ENCODE peak calls at places on chromosomes 2 and 18, in seven cellular contexts. One of them, this sample, is unnamed. For H3K4me1, the result is how much of the 10 kb centered on the place peaks cover.

GRCh38 chr2:173076557-173077345 is 1.1 kb downstream of the MAP3K20 start:
- DNase-seq in aorta: peak
- DNase-seq in mammary epithelial cell: peak
- DNase-seq in mesendoderm: peak
- DNase-seq in transverse colon: peak
- DNase-seq in SJSA1: peak
- DNase-seq in PC-3: peak
- DNase-seq in this sample: peak

GRCh38 chr2:223166215-223166493 is 114.2 kb downstream of the KCNE4 start:
- DNase-seq in SJSA1: no peak
- DNase-seq in PC-3: no peak
- DNase-seq in mammary epithelial cell: no peak
- DNase-seq in transverse colon: no peak
- DNase-seq in mesendoderm: no peak
- DNase-seq in aorta: no peak
- DNase-seq in this sample: no peak

GRCh38 chr2:45763797-45764196 is 112.3 kb downstream of the PRKCE start:
- DNase-seq in mesendoderm: no peak
- DNase-seq in aorta: no peak
- DNase-seq in SJSA1: no peak
- DNase-seq in PC-3: no peak
- DNase-seq in transverse colon: no peak
- DNase-seq in mammary epithelial cell: no peak
- DNase-seq in this sample: no peak

GRCh38 chr2:26615336-26616031 is 25.7 kb downstream of the CIB4 start:
- DNase-seq in aorta: no peak
- DNase-seq in mammary epithelial cell: no peak
- DNase-seq in mesendoderm: peak
- DNase-seq in transverse colon: no peak
- DNase-seq in SJSA1: peak
- DNase-seq in PC-3: peak
- DNase-seq in this sample: no peak

GRCh38 chr2:238970553-238971081 is 122.7 kb downstream of the TWIST2 start:
- DNase-seq in aorta: peak
- DNase-seq in mammary epithelial cell: peak
- DNase-seq in PC-3: peak
- DNase-seq in SJSA1: no peak
- DNase-seq in mesendoderm: peak
- DNase-seq in transverse colon: peak
- DNase-seq in this sample: no peak

GRCh38 chr2:136021406-136021805 is 36.0 kb upstream of the DARS1 start:
- DNase-seq in mammary epithelial cell: no peak
- DNase-seq in transverse colon: no peak
- DNase-seq in aorta: no peak
- DNase-seq in SJSA1: no peak
- DNase-seq in PC-3: no peak
- DNase-seq in mesendoderm: no peak
- DNase-seq in this sample: no peak

GRCh38 chr2:24821433-24821891 is 28.2 kb downstream of the CENPO start:
- DNase-seq in transverse colon: no peak
- DNase-seq in SJSA1: no peak
- DNase-seq in PC-3: no peak
- DNase-seq in mammary epithelial cell: no peak
- DNase-seq in mesendoderm: no peak
- DNase-seq in aorta: no peak
- DNase-seq in this sample: no peak

GRCh38 chr18:68448736-68449135 is 266.2 kb downstream of the TMX3 start:
- DNase-seq in SJSA1: no peak
- DNase-seq in aorta: no peak
- DNase-seq in mammary epithelial cell: peak
- DNase-seq in transverse colon: no peak
- DNase-seq in mesendoderm: no peak
- DNase-seq in PC-3: peak
- DNase-seq in this sample: no peak

GRCh38 chr2:42238644-42239288 is 69.6 kb downstream of the EML4 start:
- DNase-seq in PC-3: peak
- DNase-seq in aorta: no peak
- DNase-seq in mesendoderm: peak
- DNase-seq in transverse colon: peak
- DNase-seq in SJSA1: no peak
- DNase-seq in mammary epithelial cell: peak
- DNase-seq in this sample: no peak

GRCh38 chr2:156800781-156801366 is 364.7 kb downstream of the GPD2 start:
- DNase-seq in mammary epithelial cell: no peak
- DNase-seq in mesendoderm: peak
- DNase-seq in transverse colon: no peak
- DNase-seq in aorta: no peak
- DNase-seq in SJSA1: no peak
- DNase-seq in PC-3: peak
- DNase-seq in this sample: no peak

GRCh38 chr2:44549856-44550255 is 188.1 kb downstream of the CAMKMT start:
- DNase-seq in SJSA1: no peak
- DNase-seq in mammary epithelial cell: peak
- DNase-seq in mesendoderm: no peak
- DNase-seq in PC-3: peak
- DNase-seq in aorta: no peak
- DNase-seq in transverse colon: no peak
- DNase-seq in this sample: no peak

GRCh38 chr2:200297100-200297499 is 9.4 kb upstream of the SPATS2L start:
- DNase-seq in transverse colon: no peak
- DNase-seq in mammary epithelial cell: no peak
- DNase-seq in mesendoderm: no peak
- DNase-seq in SJSA1: no peak
- DNase-seq in aorta: no peak
- DNase-seq in PC-3: no peak
- DNase-seq in this sample: no peak

GRCh38 chr2:238299803-238300202 is 11.4 kb upstream of the PER2 start:
- DNase-seq in mammary epithelial cell: no peak
- DNase-seq in transverse colon: peak
- DNase-seq in PC-3: no peak
- DNase-seq in mesendoderm: no peak
- DNase-seq in aorta: peak
- DNase-seq in SJSA1: no peak
- DNase-seq in this sample: no peak

GRCh38 chr2:33477473-33478468 is 1.3 kb downstream of the RASGRP3 start:
- DNase-seq in mesendoderm: peak
- DNase-seq in SJSA1: no peak
- DNase-seq in aorta: peak
- DNase-seq in PC-3: no peak
- DNase-seq in transverse colon: peak
- DNase-seq in mammary epithelial cell: no peak
- DNase-seq in this sample: peak

GRCh38 chr2:39121523-39122063 is 742 bp upstream of the SOS1 start:
- DNase-seq in aorta: no peak
- DNase-seq in PC-3: no peak
- DNase-seq in mammary epithelial cell: no peak
- DNase-seq in transverse colon: no peak
- DNase-seq in mesendoderm: peak
- DNase-seq in SJSA1: no peak
- DNase-seq in this sample: no peak

GRCh38 chr2:237726401-237726830 is 72.2 kb upstream of the RBM44 start:
- DNase-seq in aorta: no peak
- DNase-seq in PC-3: no peak
- DNase-seq in SJSA1: no peak
- DNase-seq in mammary epithelial cell: no peak
- DNase-seq in mesendoderm: no peak
- DNase-seq in transverse colon: no peak
- DNase-seq in this sample: no peak

GRCh38 chr2:2662037-2662846 is 331.2 kb upstream of the MYT1L start:
- DNase-seq in PC-3: no peak
- DNase-seq in mesendoderm: no peak
- DNase-seq in SJSA1: no peak
- DNase-seq in transverse colon: peak
- DNase-seq in aorta: peak
- DNase-seq in mammary epithelial cell: no peak
- DNase-seq in this sample: peak

GRCh38 chr2:197777823-197778407 is 7.2 kb downstream of the BOLL start:
- DNase-seq in PC-3: peak
- DNase-seq in transverse colon: no peak
- DNase-seq in aorta: no peak
- DNase-seq in mammary epithelial cell: peak
- DNase-seq in mesendoderm: peak
- DNase-seq in SJSA1: no peak
- DNase-seq in this sample: no peak

GRCh38 chr2:240615830-240616547 is 9.3 kb upstream of the GPR35 start:
- DNase-seq in aorta: peak
- DNase-seq in mammary epithelial cell: no peak
- DNase-seq in SJSA1: no peak
- DNase-seq in mesendoderm: no peak
- DNase-seq in PC-3: no peak
- DNase-seq in transverse colon: peak
- DNase-seq in this sample: peak

GRCh38 chr2:44628297-44628696 is 266.6 kb downstream of the CAMKMT start:
- DNase-seq in mesendoderm: no peak
- DNase-seq in PC-3: no peak
- DNase-seq in transverse colon: no peak
- DNase-seq in aorta: no peak
- DNase-seq in mammary epithelial cell: no peak
- DNase-seq in SJSA1: no peak
- DNase-seq in this sample: no peak

GRCh38 chr18:75836516-75836915 is 409.0 kb upstream of the SMIM21 start:
- DNase-seq in mammary epithelial cell: no peak
- DNase-seq in PC-3: no peak
- DNase-seq in transverse colon: no peak
- DNase-seq in mesendoderm: no peak
- DNase-seq in SJSA1: no peak
- DNase-seq in aorta: no peak
- DNase-seq in this sample: no peak

GRCh38 chr2:239227661-239228371 is 173.0 kb downstream of the HDAC4 start:
- DNase-seq in PC-3: no peak
- DNase-seq in mesendoderm: no peak
- DNase-seq in mammary epithelial cell: no peak
- DNase-seq in transverse colon: no peak
- DNase-seq in aorta: no peak
- DNase-seq in SJSA1: peak
- DNase-seq in this sample: no peak

GRCh38 chr2:160289803-160290202 is 89.7 kb upstream of the ITGB6 start:
- DNase-seq in mammary epithelial cell: no peak
- DNase-seq in mesendoderm: no peak
- DNase-seq in SJSA1: no peak
- DNase-seq in PC-3: no peak
- DNase-seq in transverse colon: no peak
- DNase-seq in aorta: no peak
- DNase-seq in this sample: no peak

GRCh38 chr2:86016581-86016980 is 89.1 kb downstream of the POLR1A start:
- DNase-seq in transverse colon: no peak
- DNase-seq in SJSA1: no peak
- DNase-seq in mammary epithelial cell: no peak
- DNase-seq in aorta: no peak
- DNase-seq in PC-3: no peak
- DNase-seq in mesendoderm: no peak
- DNase-seq in this sample: no peak
- H3K4me3 ChIP-seq in transverse colon: no peak
- H3K4me3 ChIP-seq in SJSA1: no peak
- H3K4me3 ChIP-seq in mammary epithelial cell: no peak
- H3K4me3 ChIP-seq in aorta: no peak
- H3K4me3 ChIP-seq in PC-3: no peak
- H3K4me3 ChIP-seq in mesendoderm: no peak
- H3K4me3 ChIP-seq in this sample: no peak

GRCh38 chr18:47895565-47896250 is 34.8 kb downstream of the SMAD2 start:
- DNase-seq in mesendoderm: no peak
- DNase-seq in transverse colon: no peak
- DNase-seq in SJSA1: no peak
- DNase-seq in mammary epithelial cell: no peak
- DNase-seq in PC-3: no peak
- DNase-seq in aorta: no peak
- DNase-seq in this sample: no peak
- H3K4me1 ChIP-seq in mesendoderm: under half
- H3K4me1 ChIP-seq in transverse colon: under half
- H3K4me1 ChIP-seq in SJSA1: under half
- H3K4me1 ChIP-seq in mammary epithelial cell: under half
- H3K4me1 ChIP-seq in PC-3: under half
- H3K4me1 ChIP-seq in aorta: under half
- H3K4me1 ChIP-seq in this sample: under half

GRCh38 chr2:219593154-219593553 is 4.5 kb upstream of the STK11IP start:
- DNase-seq in transverse colon: no peak
- DNase-seq in SJSA1: no peak
- DNase-seq in mesendoderm: no peak
- DNase-seq in mammary epithelial cell: no peak
- DNase-seq in PC-3: no peak
- DNase-seq in aorta: no peak
- DNase-seq in this sample: no peak

GRCh38 chr2:219596954-219597551 is 604 bp upstream of the STK11IP start:
- DNase-seq in aorta: no peak
- DNase-seq in mesendoderm: peak
- DNase-seq in PC-3: peak
- DNase-seq in SJSA1: no peak
- DNase-seq in mammary epithelial cell: no peak
- DNase-seq in transverse colon: no peak
- DNase-seq in this sample: no peak

GRCh38 chr2:219591091-219591490 is 6.6 kb upstream of the STK11IP start:
- DNase-seq in aorta: no peak
- DNase-seq in SJSA1: no peak
- DNase-seq in mammary epithelial cell: no peak
- DNase-seq in PC-3: no peak
- DNase-seq in transverse colon: no peak
- DNase-seq in mesendoderm: no peak
- DNase-seq in this sample: no peak

GRCh38 chr2:219595250-219595649 is 2.4 kb upstream of the STK11IP start:
- DNase-seq in SJSA1: no peak
- DNase-seq in mesendoderm: peak
- DNase-seq in aorta: no peak
- DNase-seq in mammary epithelial cell: no peak
- DNase-seq in transverse colon: no peak
- DNase-seq in PC-3: no peak
- DNase-seq in this sample: no peak

GRCh38 chr2:219592721-219593120 is 4.9 kb upstream of the STK11IP start:
- DNase-seq in transverse colon: no peak
- DNase-seq in aorta: no peak
- DNase-seq in mesendoderm: no peak
- DNase-seq in SJSA1: no peak
- DNase-seq in mammary epithelial cell: no peak
- DNase-seq in PC-3: no peak
- DNase-seq in this sample: no peak
- H3K4me3 ChIP-seq in transverse colon: no peak
- H3K4me3 ChIP-seq in aorta: no peak
- H3K4me3 ChIP-seq in mesendoderm: no peak
- H3K4me3 ChIP-seq in SJSA1: no peak
- H3K4me3 ChIP-seq in mammary epithelial cell: no peak
- H3K4me3 ChIP-seq in PC-3: no peak
- H3K4me3 ChIP-seq in this sample: no peak

DNA sequence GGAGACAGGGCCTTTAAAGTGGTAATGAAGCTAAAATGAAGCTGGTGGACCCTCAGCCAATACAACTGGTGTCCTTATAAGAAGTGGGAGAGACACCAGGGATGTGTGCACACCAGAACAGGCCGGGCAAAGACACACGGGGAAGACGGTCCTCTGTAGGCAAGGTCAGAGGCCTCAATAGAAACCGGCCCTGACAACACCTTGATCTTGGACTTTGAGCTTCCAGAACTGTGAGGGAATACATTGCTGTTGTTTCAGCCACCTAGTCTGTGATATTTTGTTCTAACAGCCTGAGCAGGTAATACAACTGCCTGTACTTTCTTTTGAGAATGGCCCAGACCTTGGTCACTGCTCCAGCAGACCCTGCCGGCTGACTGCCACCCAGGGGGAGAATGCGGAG is 65.6 kb upstream of the FZD7 start:
- DNase-seq in aorta: no peak
- DNase-seq in mammary epithelial cell: no peak
- DNase-seq in PC-3: no peak
- DNase-seq in transverse colon: no peak
- DNase-seq in SJSA1: no peak
- DNase-seq in mesendoderm: no peak
- DNase-seq in this sample: no peak
- H3K4me1 ChIP-seq in aorta: under half
- H3K4me1 ChIP-seq in mammary epithelial cell: under half
- H3K4me1 ChIP-seq in PC-3: under half
- H3K4me1 ChIP-seq in transverse colon: under half
- H3K4me1 ChIP-seq in SJSA1: under half
- H3K4me1 ChIP-seq in mesendoderm: under half
- H3K4me1 ChIP-seq in this sample: under half

This sample was measured in heart left ventricle.